ENCODE peak calls at places on chromosomes 2 and 18, in four cellular contexts. H is cardiac septum; E is NCI-H1105; Y is activated CD4-positive, alpha-beta memory T cell treated with anti-CD3 and anti-CD28 coated beads, Interleukin-2, amount 10 ng/mL, durations not matched to agents 7 days and 5 days. J is an unnamed sample.

GRCh38 chr2:223027442-223027841 is 24.5 kb upstream of the KCNE4 start:
- DNase-seq in H (no peak), E (no peak), Y (no peak), J (no peak)

GRCh38 chr2:129201636-129202035 is 777.8 kb upstream of the RAB6C start:
- DNase-seq in H (no peak), E (no peak), Y (no peak), J (no peak)

GRCh38 chr2:239454507-239454906 is 53.7 kb upstream of the HDAC4 start:
- DNase-seq in H (no peak), E (no peak), Y (no peak), J (no peak)

GRCh38 chr2:71157124-71157802 is 26.8 kb downstream of the MPHOSPH10 start:
- DNase-seq in H (no peak), E (peak; percentile 15), Y (peak; percentile 47), J (peak; percentile 13)

GRCh38 chr18:3486514-3486913 is 36.5 kb downstream of the TGIF1 start:
- DNase-seq in H (no peak), E (no peak), Y (no peak), J (no peak)

GRCh38 chr2:163701399-163702195 is 34.2 kb downstream of the FIGN start:
- DNase-seq in H (no peak), E (no peak), Y (no peak), J (no peak)

GRCh38 chr2:197209742-197210408 is 100.7 kb downstream of the ANKRD44 start:
- DNase-seq in H (no peak), E (no peak), Y (peak; percentile 57), J (no peak)

GRCh38 chr2:240551809-240552208 is 6.0 kb downstream of the ANKMY1 start:
- DNase-seq in H (no peak), E (no peak), Y (no peak), J (no peak)

GRCh38 chr2:155905640-155906039 is 426.9 kb downstream of the NR4A2 start:
- DNase-seq in H (no peak), E (no peak), Y (no peak), J (no peak)

GRCh38 chr18:23115683-23116096 is 19.6 kb upstream of the CABLES1 start:
- DNase-seq in H (no peak), E (no peak), Y (no peak), J (no peak)

GRCh38 chr2:181649436-181649979 is 7.4 kb downstream of the CERKL start:
- DNase-seq in H (no peak), E (no peak), Y (no peak), J (no peak)

GRCh38 chr2:79711098-79711497 is 198.2 kb downstream of the CTNNA2 start:
- DNase-seq in H (no peak), E (no peak), Y (no peak), J (no peak)

GRCh38 chr2:218022131-218022850 is 19.5 kb upstream of the TNS1 start:
- DNase-seq in H (peak; percentile 61), E (no peak), Y (no peak), J (no peak)

GRCh38 chr2:187453078-187453641 is 5.1 kb upstream of the CALCRL start:
- DNase-seq in H (no peak), E (peak; percentile 27), Y (no peak), J (peak; percentile 8)

GRCh38 chr2:190607657-190608357 is 41.1 kb upstream of the NAB1 start:
- DNase-seq in H (no peak), E (no peak), Y (no peak), J (no peak)

GRCh38 chr18:67500512-67500911 is 16.0 kb downstream of the DSEL start:
- DNase-seq in H (no peak), E (no peak), Y (no peak), J (no peak)

GRCh38 chr2:224941958-224942357 is 100.3 kb downstream of the DOCK10 start:
- DNase-seq in H (no peak), E (no peak), Y (no peak), J (no peak)

GRCh38 chr2:118055512-118056164 is 32.6 kb upstream of the INSIG2 start:
- DNase-seq in H (no peak), E (no peak), Y (no peak), J (no peak)

GRCh38 chr2:119352357-119352756 is 14.3 kb downstream of the C2orf76 start:
- DNase-seq in H (no peak), E (no peak), Y (no peak), J (peak; percentile 3)

GRCh38 chr2:200189964-200190363 is 116.5 kb upstream of the SPATS2L start:
- DNase-seq in H (no peak), E (no peak), Y (no peak), J (no peak)

GRCh38 chr18:63314062-63314790 is 5.3 kb downstream of the BCL2 start:
- DNase-seq in H (no peak), E (no peak), Y (no peak), J (no peak)

GRCh38 chr2:204544961-204545860 is at the start of gene PARD3B:
- DNase-seq in H (peak; percentile 81), E (peak; percentile 59), Y (peak; percentile 32), J (peak; percentile 60)

GRCh38 chr2:33047939-33048338 is 101.2 kb downstream of the LTBP1 start:
- DNase-seq in H (no peak), E (no peak), Y (no peak), J (peak; percentile 27)

GRCh38 chr2:41736105-41736567 is 311.7 kb upstream of the PKDCC start:
- DNase-seq in H (no peak), E (no peak), Y (no peak), J (no peak)

GRCh38 chr2:26526589-26526988 is 48.7 kb upstream of the OTOF start:
- DNase-seq in H (no peak), E (no peak), Y (no peak), J (no peak)

GRCh38 chr18:25223899-25224607 is 127.9 kb downstream of the ZNF521 start:
- DNase-seq in H (no peak), E (no peak), Y (no peak), J (no peak)

GRCh38 chr2:36453652-36454051 is 98.1 kb downstream of the CRIM1 start:
- DNase-seq in H (no peak), E (no peak), Y (no peak), J (no peak)

GRCh38 chr18:62869327-62869726 is 154.0 kb downstream of the PHLPP1 start:
- DNase-seq in H (no peak), E (no peak), Y (no peak), J (no peak)

GRCh38 chr2:54652540-54652939 is 70.9 kb upstream of the EML6 start:
- DNase-seq in H (no peak), E (no peak), Y (no peak), J (no peak)

GRCh38 chr2:76330865-76331264 is 620.1 kb upstream of the GCFC2 start:
- DNase-seq in H (no peak), E (no peak), Y (no peak), J (no peak)

GRCh38 chr18:23106575-23106974 is 28.7 kb upstream of the CABLES1 start:
- DNase-seq in H (no peak), E (no peak), Y (no peak), J (no peak)

GRCh38 chr2:224195954-224196571 is 157.0 kb upstream of the SERPINE2 start:
- DNase-seq in H (no peak), E (no peak), Y (no peak), J (no peak)

GRCh38 chr2:75800456-75800855 is 89.7 kb upstream of the GCFC2 start:
- DNase-seq in H (no peak), E (no peak), Y (no peak), J (no peak)

GRCh38 chr2:185108588-185108987 is 510.3 kb downstream of the ZNF804A start:
- DNase-seq in H (no peak), E (no peak), Y (no peak), J (no peak)

GRCh38 chr2:8567469-8568108 is 114.3 kb upstream of the ID2 start:
- DNase-seq in H (no peak), E (no peak), Y (peak; percentile 5), J (no peak)

J was measured in NCI-H526 treated with DMSO at 0.1 percent for 48 hours.